ENCODE peak calls at places on chromosomes 2 and 18, in four cellular contexts. A is Kasumi-1; L is stimulated activated CD8-positive, alpha-beta memory T cell treated with anti-CD3 and anti-CD28 coated beads, Interleukin-4, amount 100 ng/mL, for 24 hours; H is HFFc6. G is an unnamed sample.

GRCh38 chr2:132977812-132978529 is 308.0 kb upstream of the LYPD1 start:
- DNase-seq in L (no peak), H (no peak), A (no peak), G (peak)

GRCh38 chr2:85954918-85955420 is 66.2 kb upstream of the ST3GAL5 start:
- DNase-seq in L (no peak), H (no peak), A (no peak), G (no peak)

GRCh38 chr18:44682871-44683221 is 2.2 kb downstream of the SETBP1 start:
- DNase-seq in H (no peak), L (no peak), A (no peak), G (no peak)

GRCh38 chr18:45009766-45010165 is 329.1 kb downstream of the SETBP1 start:
- DNase-seq in H (no peak), L (no peak), A (no peak), G (no peak)

GRCh38 chr2:54669677-54670484 is 53.6 kb upstream of the EML6 start:
- DNase-seq in L (no peak), H (peak), A (peak), G (peak)

GRCh38 chr2:238860966-238861730 is 13.3 kb downstream of the TWIST2 start:
- DNase-seq in H (peak), L (no peak), A (no peak), G (no peak)

GRCh38 chr18:77061946-77062517 is 70.6 kb downstream of the MBP start:
- DNase-seq in H (no peak), A (peak), L (no peak), G (no peak)

GRCh38 chr2:100321181-100321880 is 970 bp downstream of the LONRF2 start:
- DNase-seq in A (peak), H (no peak), L (no peak), G (no peak)

GRCh38 chr2:130826821-130827501 is 9.8 kb upstream of the ARHGEF4 start:
- DNase-seq in H (no peak), L (no peak), A (no peak), G (no peak)

GRCh38 chr2:18856766-18857165 is 267.4 kb upstream of the NT5C1B start:
- DNase-seq in L (no peak), A (no peak), H (peak), G (no peak)

GRCh38 chr18:57586243-57587049 is at the start of gene FECH:
- DNase-seq in H (peak), A (peak), L (peak), G (no peak)

GRCh38 chr2:101655941-101656422 is 41.5 kb upstream of the MAP4K4 start:
- DNase-seq in H (no peak), A (no peak), L (no peak), G (no peak)

GRCh38 chr18:41687138-41687537 is 267.9 kb upstream of the PIK3C3 start:
- DNase-seq in H (no peak), A (no peak), L (no peak), G (no peak)

G was measured in HS-5.